ENCODE peak calls at places on chromosomes 3 and 15, in nine cellular contexts. Z is mesendoderm, K is colonic mucosa, O is kidney, W is mucosa of descending colon, G is iPS DF 6.9, C is pancreas, Y is right lobe of liver, P is upper lobe of right lung. B is an unnamed sample.

GRCh38 chr15:93485438-93485837 is 396.4 kb upstream of the RGMA start:
- DNase-seq in Z (no peak), K (no peak), O (no peak), W (no peak), G (no peak), C (no peak), Y (no peak), P (no peak), B (no peak)

GRCh38 chr3:171971919-171972526 is 67.4 kb upstream of the FNDC3B start:
- DNase-seq in Z (no peak), K (no peak), O (no peak), W (no peak), G (no peak), C (no peak), Y (no peak), P (no peak), B (no peak)

GRCh38 chr15:74799843-74800558 is 12.6 kb upstream of the LMAN1L start:
- DNase-seq in Z (peak; percentile 72), K (peak; percentile 89), O (peak; percentile 84), W (peak; percentile 91), G (peak; percentile 73), C (peak; percentile 89), Y (peak; percentile 87), P (peak; percentile 90), B (peak; percentile 90)

GRCh38 chr3:195543642-195544536 is 764 bp upstream of the PPP1R2 start:
- DNase-seq in Z (peak; percentile 61), K (no peak), O (peak; percentile 80), W (peak; percentile 70), G (no peak), C (peak; percentile 63), Y (peak; percentile 59), P (no peak), B (peak; percentile 53)

GRCh38 chr3:4680227-4680691 is 187.1 kb downstream of the ITPR1 start:
- DNase-seq in Z (no peak), K (no peak), O (no peak), W (no peak), G (no peak), C (no peak), Y (no peak), P (no peak), B (no peak)

GRCh38 chr3:117868766-117869165 is 1159.2 kb downstream of the TUSC7 start:
- DNase-seq in Z (no peak), K (no peak), O (no peak), W (no peak), G (no peak), C (no peak), Y (no peak), P (no peak), B (no peak)

GRCh38 chr15:83106994-83107840 is at the start of gene TM6SF1:
- DNase-seq in Z (peak; percentile 48), K (no peak), O (peak; percentile 78), W (peak; percentile 53), G (no peak), C (peak; percentile 66), Y (peak; percentile 61), P (peak; percentile 72), B (peak; percentile 64)

GRCh38 chr15:36622247-36622795 is 42.9 kb downstream of the CDIN1 start:
- DNase-seq in Z (no peak), K (no peak), O (no peak), W (no peak), G (no peak), C (no peak), Y (no peak), P (no peak), B (no peak)

GRCh38 chr15:63800739-63801138 is 33.0 kb downstream of the HERC1 start:
- DNase-seq in Z (no peak), K (no peak), O (no peak), W (no peak), G (no peak), C (no peak), Y (no peak), P (no peak), B (no peak)

GRCh38 chr15:63800245-63800644 is 33.5 kb downstream of the HERC1 start:
- DNase-seq in Z (no peak), K (no peak), O (no peak), W (no peak), G (no peak), C (no peak), Y (no peak), P (no peak), B (no peak)

GRCh38 chr15:63803106-63803886 is 30.5 kb downstream of the HERC1 start:
- DNase-seq in Z (no peak), K (no peak), O (no peak), W (no peak), G (no peak), C (no peak), Y (no peak), P (no peak), B (no peak)

GRCh38 chr15:63801171-63801570 is 32.6 kb downstream of the HERC1 start:
- DNase-seq in Z (no peak), K (no peak), O (no peak), W (no peak), G (no peak), C (no peak), Y (no peak), P (no peak), B (no peak)

GRCh38 chr15:63801910-63802309 is 31.8 kb downstream of the HERC1 start:
- DNase-seq in Z (no peak), K (no peak), O (no peak), W (no peak), G (no peak), C (no peak), Y (no peak), P (no peak), B (no peak)
- H3K4me1 ChIP-seq in Z (no peaks in the 10 kb centered on the region), K (no peaks in the 10 kb centered on the region), O (no peaks in the 10 kb centered on the region), W (peaks cover 9% of the 10 kb centered on the region), G (peaks cover 5% of the 10 kb centered on the region), C (peaks cover 6% of the 10 kb centered on the region), Y (no peaks in the 10 kb centered on the region), P (peaks cover 27% of the 10 kb centered on the region), B (peaks cover 65% of the 10 kb centered on the region)

DNA sequence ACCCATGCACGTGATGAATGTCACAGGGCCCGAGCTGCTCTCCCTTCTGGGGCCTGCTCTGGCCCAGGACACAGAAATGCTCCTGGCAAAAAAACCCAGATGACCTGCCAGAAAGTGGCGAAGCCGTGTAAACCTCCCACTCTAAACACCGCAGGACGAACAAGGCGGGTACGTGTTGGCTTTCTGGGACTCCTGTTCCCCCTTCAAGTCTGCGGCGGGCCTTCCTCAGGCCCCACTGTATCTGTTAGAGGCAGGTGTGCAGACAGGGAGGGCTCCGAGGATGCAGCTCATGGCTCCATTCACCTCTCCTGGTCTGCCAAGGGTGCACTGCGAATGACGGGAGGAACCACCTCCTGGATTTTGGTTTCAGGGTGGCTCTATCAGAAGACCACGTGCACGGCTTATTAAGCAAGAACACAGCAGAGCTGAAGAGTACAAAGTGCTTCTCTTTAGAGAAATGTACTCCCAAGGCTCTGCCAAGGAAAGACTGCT is 173.8 kb downstream of the ADAMTS17 start:
- DNase-seq in Z (no peak), K (no peak), O (no peak), W (no peak), G (no peak), C (no peak), Y (no peak), P (no peak), B (no peak)
- H3K4me1 ChIP-seq in Z (no peaks in the 10 kb centered on the region), K (no peaks in the 10 kb centered on the region), O (no peaks in the 10 kb centered on the region), W (no peaks in the 10 kb centered on the region), G (no peaks in the 10 kb centered on the region), C (no peaks in the 10 kb centered on the region), Y (no peaks in the 10 kb centered on the region), P (no peaks in the 10 kb centered on the region), B (no peaks in the 10 kb centered on the region)

GRCh38 chr15:51724199-51724598 is 13.3 kb downstream of the LYSMD2 start:
- DNase-seq in Z (no peak), K (no peak), O (no peak), W (no peak), G (no peak), C (no peak), Y (no peak), P (no peak), B (no peak)

GRCh38 chr15:51721199-51721960 is 16.1 kb downstream of the LYSMD2 start:
- DNase-seq in Z (no peak), K (no peak), O (no peak), W (no peak), G (no peak), C (no peak), Y (no peak), P (no peak), B (no peak)

GRCh38 chr15:51727141-51727897 is 10.1 kb downstream of the LYSMD2 start:
- DNase-seq in Z (peak; percentile 68), K (no peak), O (no peak), W (no peak), G (no peak), C (no peak), Y (no peak), P (no peak), B (no peak)

GRCh38 chr15:51724673-51725072 is 12.8 kb downstream of the LYSMD2 start:
- DNase-seq in Z (peak; percentile 79), K (no peak), O (no peak), W (no peak), G (no peak), C (no peak), Y (no peak), P (no peak), B (no peak)

GRCh38 chr15:51726302-51727073 is 11.0 kb downstream of the LYSMD2 start:
- DNase-seq in Z (peak; percentile 99), K (peak; percentile 34), O (no peak), W (no peak), G (peak; percentile 54), C (no peak), Y (no peak), P (no peak), B (no peak)
- H3K4me1 ChIP-seq in Z (peaks cover 7% of the 10 kb centered on the region), K (no peaks in the 10 kb centered on the region), O (no peaks in the 10 kb centered on the region), W (no peaks in the 10 kb centered on the region), G (peaks cover 4% of the 10 kb centered on the region), C (peaks cover 3% of the 10 kb centered on the region), Y (no peaks in the 10 kb centered on the region), P (peaks cover 32% of the 10 kb centered on the region), B (peaks cover 43% of the 10 kb centered on the region)

GRCh38 chr3:189369636-189370035 is 197.9 kb downstream of the TPRG1 start:
- DNase-seq in Z (peak; percentile 32), K (no peak), O (no peak), W (no peak), G (no peak), C (no peak), Y (no peak), P (no peak), B (no peak)

GRCh38 chr3:189368384-189368783 is 196.6 kb downstream of the TPRG1 start:
- DNase-seq in Z (no peak), K (no peak), O (no peak), W (no peak), G (no peak), C (no peak), Y (no peak), P (no peak), B (no peak)

GRCh38 chr3:189363856-189364255 is 192.1 kb downstream of the TPRG1 start:
- DNase-seq in Z (no peak), K (no peak), O (no peak), W (no peak), G (no peak), C (no peak), Y (no peak), P (no peak), B (no peak)

GRCh38 chr3:189361103-189361835 is 189.5 kb downstream of the TPRG1 start:
- DNase-seq in Z (no peak), K (no peak), O (no peak), W (no peak), G (no peak), C (no peak), Y (no peak), P (no peak), B (no peak)

DNA sequence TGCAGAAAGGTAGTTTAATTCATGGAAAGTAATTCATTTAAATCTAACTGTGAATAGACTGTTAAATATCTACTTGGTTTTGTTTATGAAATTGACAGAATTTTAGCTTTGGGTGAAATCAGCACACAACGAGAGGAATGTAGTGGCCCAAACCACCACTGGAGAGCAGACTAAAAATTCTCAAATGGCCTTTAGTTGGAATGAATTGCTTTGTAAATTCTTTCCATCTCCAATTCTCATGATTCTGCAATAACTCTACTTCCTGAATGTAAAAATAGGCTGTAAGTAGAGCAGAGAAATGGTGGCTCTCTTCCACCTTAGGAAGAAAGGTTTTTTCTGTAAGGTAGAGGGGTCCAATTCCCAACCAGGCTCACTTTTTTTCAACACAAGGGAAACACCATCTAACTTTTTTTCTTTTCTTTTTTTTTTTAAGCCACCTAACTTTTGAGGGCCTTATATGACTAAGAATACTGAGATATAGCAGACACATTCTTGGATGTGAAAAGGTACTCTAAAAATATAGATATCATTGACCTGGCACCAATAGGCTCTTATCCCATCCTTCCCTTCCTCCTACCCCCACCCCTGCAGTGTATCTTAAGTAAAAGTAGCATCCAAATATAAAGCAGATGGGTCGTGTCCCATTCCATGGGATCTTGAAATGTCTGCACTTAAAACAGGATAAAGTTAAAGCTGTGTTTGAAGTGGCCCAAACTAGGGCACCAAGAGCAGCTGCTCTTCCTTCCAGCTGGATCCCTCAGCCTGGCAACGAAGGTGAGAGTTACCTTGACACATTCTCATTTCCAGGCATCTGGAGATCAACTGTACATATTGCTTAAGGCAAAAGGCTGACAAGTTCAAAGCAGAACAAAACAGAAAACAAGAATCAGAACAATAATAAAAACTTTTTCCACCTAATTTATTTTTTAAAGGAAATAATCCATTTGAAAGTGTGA is 194.1 kb downstream of the TPRG1 start:
- DNase-seq in Z (no peak), K (no peak), O (no peak), W (no peak), G (no peak), C (no peak), Y (no peak), P (no peak), B (no peak)
- H3K4me1 ChIP-seq in Z (no peaks in the 10 kb centered on the region), K (no peaks in the 10 kb centered on the region), O (no peaks in the 10 kb centered on the region), W (no peaks in the 10 kb centered on the region), G (peaks cover under 1% of the 10 kb centered on the region), C (no peaks in the 10 kb centered on the region), Y (no peaks in the 10 kb centered on the region), P (no peaks in the 10 kb centered on the region), B (no peaks in the 10 kb centered on the region)

B was measured in lower lobe of right lung.